ENCODE peak calls at places on chromosomes 4 and X, in ten cellular contexts. One of them, this sample, is unnamed.

GRCh38 chr4:186820371-186820990 is 96.8 kb upstream of the FAT1 start:
- DNase-seq in colonic mucosa: peak
- DNase-seq in adipocyte: peak
- DNase-seq in naive thymus-derived CD4-positive, alpha-beta T cell: no peak
- DNase-seq in activated T-cell treated with anti-CD3 and anti-CD28 coated beads, Interleukin-2, amount 50 U/mL, for 4 hours: no peak
- DNase-seq in NCI-H1417: no peak
- DNase-seq in mesothelial cell of epicardium: peak
- DNase-seq in osteocyte: no peak
- DNase-seq in HuH-7.5: no peak
- DNase-seq in GM13976: no peak
- DNase-seq in this sample: no peak

GRCh38 chr4:139560396-139561084 is 4.5 kb upstream of the SETD7 start:
- DNase-seq in adipocyte: no peak
- DNase-seq in HuH-7.5: no peak
- DNase-seq in colonic mucosa: no peak
- DNase-seq in mesothelial cell of epicardium: no peak
- DNase-seq in NCI-H1417: no peak
- DNase-seq in GM13976: peak
- DNase-seq in activated T-cell treated with anti-CD3 and anti-CD28 coated beads, Interleukin-2, amount 50 U/mL, for 4 hours: no peak
- DNase-seq in osteocyte: no peak
- DNase-seq in naive thymus-derived CD4-positive, alpha-beta T cell: peak
- DNase-seq in this sample: no peak

GRCh38 chrX:13646154-13646549 is 6.8 kb upstream of the TCEANC start:
- DNase-seq in HuH-7.5: no peak
- DNase-seq in mesothelial cell of epicardium: peak
- DNase-seq in activated T-cell treated with anti-CD3 and anti-CD28 coated beads, Interleukin-2, amount 50 U/mL, for 4 hours: peak
- DNase-seq in GM13976: peak
- DNase-seq in osteocyte: peak
- DNase-seq in colonic mucosa: peak
- DNase-seq in naive thymus-derived CD4-positive, alpha-beta T cell: peak
- DNase-seq in adipocyte: peak
- DNase-seq in NCI-H1417: peak
- DNase-seq in this sample: peak

GRCh38 chrX:153984351-153985178 is 12.0 kb downstream of the TMEM187 start:
- DNase-seq in osteocyte: no peak
- DNase-seq in HuH-7.5: no peak
- DNase-seq in colonic mucosa: no peak
- DNase-seq in NCI-H1417: no peak
- DNase-seq in adipocyte: no peak
- DNase-seq in activated T-cell treated with anti-CD3 and anti-CD28 coated beads, Interleukin-2, amount 50 U/mL, for 4 hours: no peak
- DNase-seq in GM13976: peak
- DNase-seq in naive thymus-derived CD4-positive, alpha-beta T cell: peak
- DNase-seq in mesothelial cell of epicardium: no peak
- DNase-seq in this sample: no peak

GRCh38 chrX:7552758-7553157 is 290.2 kb upstream of the VCX start:
- DNase-seq in GM13976: no peak
- DNase-seq in mesothelial cell of epicardium: no peak
- DNase-seq in osteocyte: no peak
- DNase-seq in adipocyte: peak
- DNase-seq in NCI-H1417: no peak
- DNase-seq in activated T-cell treated with anti-CD3 and anti-CD28 coated beads, Interleukin-2, amount 50 U/mL, for 4 hours: no peak
- DNase-seq in HuH-7.5: no peak
- DNase-seq in naive thymus-derived CD4-positive, alpha-beta T cell: no peak
- DNase-seq in colonic mucosa: no peak
- DNase-seq in this sample: no peak

GRCh38 chrX:121333942-121334341 is 286.5 kb downstream of the GLUD2 start:
- DNase-seq in GM13976: peak
- DNase-seq in osteocyte: no peak
- DNase-seq in mesothelial cell of epicardium: no peak
- DNase-seq in colonic mucosa: no peak
- DNase-seq in naive thymus-derived CD4-positive, alpha-beta T cell: no peak
- DNase-seq in activated T-cell treated with anti-CD3 and anti-CD28 coated beads, Interleukin-2, amount 50 U/mL, for 4 hours: no peak
- DNase-seq in HuH-7.5: no peak
- DNase-seq in adipocyte: no peak
- DNase-seq in NCI-H1417: no peak
- DNase-seq in this sample: no peak

GRCh38 chr4:68310651-68311247 is 39.1 kb downstream of the YTHDC1 start:
- DNase-seq in mesothelial cell of epicardium: no peak
- DNase-seq in NCI-H1417: no peak
- DNase-seq in GM13976: no peak
- DNase-seq in naive thymus-derived CD4-positive, alpha-beta T cell: no peak
- DNase-seq in adipocyte: no peak
- DNase-seq in osteocyte: no peak
- DNase-seq in colonic mucosa: no peak
- DNase-seq in activated T-cell treated with anti-CD3 and anti-CD28 coated beads, Interleukin-2, amount 50 U/mL, for 4 hours: no peak
- DNase-seq in HuH-7.5: no peak
- DNase-seq in this sample: no peak

GRCh38 chrX:79325263-79325958 is 41.7 kb downstream of the ITM2A start:
- DNase-seq in activated T-cell treated with anti-CD3 and anti-CD28 coated beads, Interleukin-2, amount 50 U/mL, for 4 hours: peak
- DNase-seq in osteocyte: no peak
- DNase-seq in mesothelial cell of epicardium: no peak
- DNase-seq in HuH-7.5: no peak
- DNase-seq in GM13976: no peak
- DNase-seq in colonic mucosa: no peak
- DNase-seq in NCI-H1417: no peak
- DNase-seq in naive thymus-derived CD4-positive, alpha-beta T cell: peak
- DNase-seq in adipocyte: no peak
- DNase-seq in this sample: no peak

GRCh38 chr4:182141046-182141445 is 102.2 kb upstream of the TENM3 start:
- DNase-seq in HuH-7.5: no peak
- DNase-seq in activated T-cell treated with anti-CD3 and anti-CD28 coated beads, Interleukin-2, amount 50 U/mL, for 4 hours: no peak
- DNase-seq in NCI-H1417: no peak
- DNase-seq in adipocyte: no peak
- DNase-seq in GM13976: no peak
- DNase-seq in colonic mucosa: no peak
- DNase-seq in osteocyte: no peak
- DNase-seq in mesothelial cell of epicardium: no peak
- DNase-seq in naive thymus-derived CD4-positive, alpha-beta T cell: no peak
- DNase-seq in this sample: no peak

GRCh38 chr4:154004859-154005520 is 216.1 kb upstream of the SFRP2 start:
- DNase-seq in osteocyte: no peak
- DNase-seq in adipocyte: peak
- DNase-seq in NCI-H1417: no peak
- DNase-seq in activated T-cell treated with anti-CD3 and anti-CD28 coated beads, Interleukin-2, amount 50 U/mL, for 4 hours: no peak
- DNase-seq in colonic mucosa: no peak
- DNase-seq in naive thymus-derived CD4-positive, alpha-beta T cell: no peak
- DNase-seq in HuH-7.5: no peak
- DNase-seq in mesothelial cell of epicardium: no peak
- DNase-seq in GM13976: no peak
- DNase-seq in this sample: no peak

GRCh38 chrX:100404851-100405250 is 5.2 kb downstream of the PCDH19 start:
- DNase-seq in mesothelial cell of epicardium: no peak
- DNase-seq in GM13976: no peak
- DNase-seq in activated T-cell treated with anti-CD3 and anti-CD28 coated beads, Interleukin-2, amount 50 U/mL, for 4 hours: no peak
- DNase-seq in NCI-H1417: no peak
- DNase-seq in osteocyte: no peak
- DNase-seq in naive thymus-derived CD4-positive, alpha-beta T cell: no peak
- DNase-seq in colonic mucosa: no peak
- DNase-seq in adipocyte: no peak
- DNase-seq in HuH-7.5: no peak
- DNase-seq in this sample: no peak

GRCh38 chrX:10597871-10598270 is 22.5 kb downstream of the MID1 start:
- DNase-seq in NCI-H1417: no peak
- DNase-seq in colonic mucosa: peak
- DNase-seq in HuH-7.5: no peak
- DNase-seq in naive thymus-derived CD4-positive, alpha-beta T cell: no peak
- DNase-seq in mesothelial cell of epicardium: no peak
- DNase-seq in activated T-cell treated with anti-CD3 and anti-CD28 coated beads, Interleukin-2, amount 50 U/mL, for 4 hours: no peak
- DNase-seq in GM13976: peak
- DNase-seq in adipocyte: peak
- DNase-seq in osteocyte: no peak
- DNase-seq in this sample: no peak

GRCh38 chr4:8830611-8831200 is 40.9 kb downstream of the HMX1 start:
- DNase-seq in HuH-7.5: no peak
- DNase-seq in naive thymus-derived CD4-positive, alpha-beta T cell: no peak
- DNase-seq in colonic mucosa: peak
- DNase-seq in GM13976: no peak
- DNase-seq in mesothelial cell of epicardium: no peak
- DNase-seq in adipocyte: no peak
- DNase-seq in osteocyte: peak
- DNase-seq in activated T-cell treated with anti-CD3 and anti-CD28 coated beads, Interleukin-2, amount 50 U/mL, for 4 hours: no peak
- DNase-seq in NCI-H1417: no peak
- DNase-seq in this sample: peak

GRCh38 chr4:87529187-87529586 is at the start of gene SPARCL1:
- DNase-seq in NCI-H1417: no peak
- DNase-seq in adipocyte: peak
- DNase-seq in colonic mucosa: no peak
- DNase-seq in osteocyte: no peak
- DNase-seq in GM13976: no peak
- DNase-seq in mesothelial cell of epicardium: no peak
- DNase-seq in HuH-7.5: no peak
- DNase-seq in activated T-cell treated with anti-CD3 and anti-CD28 coated beads, Interleukin-2, amount 50 U/mL, for 4 hours: no peak
- DNase-seq in naive thymus-derived CD4-positive, alpha-beta T cell: no peak
- DNase-seq in this sample: no peak

GRCh38 chr4:101994247-101994775 is 203.8 kb downstream of the BANK1 start:
- DNase-seq in mesothelial cell of epicardium: no peak
- DNase-seq in adipocyte: no peak
- DNase-seq in activated T-cell treated with anti-CD3 and anti-CD28 coated beads, Interleukin-2, amount 50 U/mL, for 4 hours: no peak
- DNase-seq in HuH-7.5: no peak
- DNase-seq in GM13976: no peak
- DNase-seq in naive thymus-derived CD4-positive, alpha-beta T cell: no peak
- DNase-seq in NCI-H1417: no peak
- DNase-seq in osteocyte: no peak
- DNase-seq in colonic mucosa: no peak
- DNase-seq in this sample: no peak

GRCh38 chr4:99180367-99181169 is 36.5 kb upstream of the ADH4 start:
- DNase-seq in osteocyte: no peak
- DNase-seq in activated T-cell treated with anti-CD3 and anti-CD28 coated beads, Interleukin-2, amount 50 U/mL, for 4 hours: no peak
- DNase-seq in GM13976: no peak
- DNase-seq in adipocyte: peak
- DNase-seq in HuH-7.5: no peak
- DNase-seq in naive thymus-derived CD4-positive, alpha-beta T cell: no peak
- DNase-seq in NCI-H1417: no peak
- DNase-seq in colonic mucosa: no peak
- DNase-seq in mesothelial cell of epicardium: no peak
- DNase-seq in this sample: no peak

GRCh38 chrX:130909469-130910136 is 6.6 kb upstream of the ENOX2 start:
- DNase-seq in mesothelial cell of epicardium: no peak
- DNase-seq in naive thymus-derived CD4-positive, alpha-beta T cell: no peak
- DNase-seq in GM13976: no peak
- DNase-seq in adipocyte: no peak
- DNase-seq in NCI-H1417: no peak
- DNase-seq in osteocyte: no peak
- DNase-seq in activated T-cell treated with anti-CD3 and anti-CD28 coated beads, Interleukin-2, amount 50 U/mL, for 4 hours: no peak
- DNase-seq in HuH-7.5: no peak
- DNase-seq in colonic mucosa: no peak
- DNase-seq in this sample: no peak

GRCh38 chr4:185587444-185588161 is 52.3 kb upstream of the PDLIM3 start:
- DNase-seq in activated T-cell treated with anti-CD3 and anti-CD28 coated beads, Interleukin-2, amount 50 U/mL, for 4 hours: peak
- DNase-seq in GM13976: peak
- DNase-seq in adipocyte: no peak
- DNase-seq in NCI-H1417: no peak
- DNase-seq in osteocyte: no peak
- DNase-seq in naive thymus-derived CD4-positive, alpha-beta T cell: peak
- DNase-seq in colonic mucosa: no peak
- DNase-seq in HuH-7.5: no peak
- DNase-seq in mesothelial cell of epicardium: no peak
- DNase-seq in this sample: peak

GRCh38 chrX:110204986-110205385 is 112.9 kb downstream of the AMMECR1 start:
- DNase-seq in colonic mucosa: no peak
- DNase-seq in activated T-cell treated with anti-CD3 and anti-CD28 coated beads, Interleukin-2, amount 50 U/mL, for 4 hours: no peak
- DNase-seq in naive thymus-derived CD4-positive, alpha-beta T cell: no peak
- DNase-seq in mesothelial cell of epicardium: no peak
- DNase-seq in HuH-7.5: no peak
- DNase-seq in adipocyte: peak
- DNase-seq in GM13976: no peak
- DNase-seq in NCI-H1417: no peak
- DNase-seq in osteocyte: no peak
- DNase-seq in this sample: no peak

GRCh38 chr4:113141901-113142346 is 92.5 kb downstream of the ANK2 start:
- DNase-seq in HuH-7.5: peak
- DNase-seq in adipocyte: peak
- DNase-seq in mesothelial cell of epicardium: no peak
- DNase-seq in activated T-cell treated with anti-CD3 and anti-CD28 coated beads, Interleukin-2, amount 50 U/mL, for 4 hours: no peak
- DNase-seq in GM13976: peak
- DNase-seq in naive thymus-derived CD4-positive, alpha-beta T cell: no peak
- DNase-seq in osteocyte: no peak
- DNase-seq in colonic mucosa: no peak
- DNase-seq in NCI-H1417: peak
- DNase-seq in this sample: no peak

GRCh38 chr4:140250989-140251552 is 97.1 kb upstream of the MAML3 start:
- DNase-seq in mesothelial cell of epicardium: no peak
- DNase-seq in adipocyte: peak
- DNase-seq in HuH-7.5: peak
- DNase-seq in osteocyte: no peak
- DNase-seq in NCI-H1417: no peak
- DNase-seq in naive thymus-derived CD4-positive, alpha-beta T cell: no peak
- DNase-seq in colonic mucosa: no peak
- DNase-seq in activated T-cell treated with anti-CD3 and anti-CD28 coated beads, Interleukin-2, amount 50 U/mL, for 4 hours: no peak
- DNase-seq in GM13976: no peak
- DNase-seq in this sample: no peak

GRCh38 chr4:141409556-141409955 is 188.9 kb downstream of the ZNF330 start:
- DNase-seq in naive thymus-derived CD4-positive, alpha-beta T cell: no peak
- DNase-seq in activated T-cell treated with anti-CD3 and anti-CD28 coated beads, Interleukin-2, amount 50 U/mL, for 4 hours: no peak
- DNase-seq in osteocyte: no peak
- DNase-seq in GM13976: no peak
- DNase-seq in colonic mucosa: no peak
- DNase-seq in adipocyte: no peak
- DNase-seq in mesothelial cell of epicardium: no peak
- DNase-seq in NCI-H1417: no peak
- DNase-seq in HuH-7.5: no peak
- DNase-seq in this sample: no peak

GRCh38 chr4:25941441-25941840 is 27.4 kb downstream of the SMIM20 start:
- DNase-seq in GM13976: no peak
- DNase-seq in mesothelial cell of epicardium: no peak
- DNase-seq in NCI-H1417: no peak
- DNase-seq in naive thymus-derived CD4-positive, alpha-beta T cell: no peak
- DNase-seq in adipocyte: no peak
- DNase-seq in activated T-cell treated with anti-CD3 and anti-CD28 coated beads, Interleukin-2, amount 50 U/mL, for 4 hours: no peak
- DNase-seq in HuH-7.5: no peak
- DNase-seq in osteocyte: no peak
- DNase-seq in colonic mucosa: no peak
- DNase-seq in this sample: no peak

GRCh38 chrX:73563740-73564073 is 710 bp downstream of the CHIC1 start:
- DNase-seq in naive thymus-derived CD4-positive, alpha-beta T cell: no peak
- DNase-seq in HuH-7.5: no peak
- DNase-seq in adipocyte: no peak
- DNase-seq in activated T-cell treated with anti-CD3 and anti-CD28 coated beads, Interleukin-2, amount 50 U/mL, for 4 hours: no peak
- DNase-seq in colonic mucosa: no peak
- DNase-seq in mesothelial cell of epicardium: no peak
- DNase-seq in osteocyte: no peak
- DNase-seq in NCI-H1417: no peak
- DNase-seq in GM13976: peak
- DNase-seq in this sample: no peak

GRCh38 chr4:180280076-180280475 is 1963.1 kb upstream of the TENM3 start:
- DNase-seq in osteocyte: no peak
- DNase-seq in HuH-7.5: no peak
- DNase-seq in mesothelial cell of epicardium: no peak
- DNase-seq in activated T-cell treated with anti-CD3 and anti-CD28 coated beads, Interleukin-2, amount 50 U/mL, for 4 hours: no peak
- DNase-seq in naive thymus-derived CD4-positive, alpha-beta T cell: no peak
- DNase-seq in colonic mucosa: no peak
- DNase-seq in NCI-H1417: no peak
- DNase-seq in adipocyte: no peak
- DNase-seq in GM13976: peak
- DNase-seq in this sample: no peak

GRCh38 chr4:16714191-16714590 is 184.3 kb downstream of the LDB2 start:
- DNase-seq in osteocyte: no peak
- DNase-seq in colonic mucosa: no peak
- DNase-seq in activated T-cell treated with anti-CD3 and anti-CD28 coated beads, Interleukin-2, amount 50 U/mL, for 4 hours: no peak
- DNase-seq in adipocyte: no peak
- DNase-seq in naive thymus-derived CD4-positive, alpha-beta T cell: no peak
- DNase-seq in NCI-H1417: no peak
- DNase-seq in mesothelial cell of epicardium: no peak
- DNase-seq in HuH-7.5: no peak
- DNase-seq in GM13976: no peak
- DNase-seq in this sample: no peak

GRCh38 chr4:10085386-10085785 is 31.2 kb downstream of the WDR1 start:
- DNase-seq in colonic mucosa: no peak
- DNase-seq in GM13976: no peak
- DNase-seq in osteocyte: no peak
- DNase-seq in NCI-H1417: no peak
- DNase-seq in naive thymus-derived CD4-positive, alpha-beta T cell: no peak
- DNase-seq in adipocyte: no peak
- DNase-seq in mesothelial cell of epicardium: no peak
- DNase-seq in HuH-7.5: no peak
- DNase-seq in activated T-cell treated with anti-CD3 and anti-CD28 coated beads, Interleukin-2, amount 50 U/mL, for 4 hours: no peak
- DNase-seq in this sample: no peak

This sample was measured in stomach.